ENCODE peak calls at places on chromosomes 3 and 15, in nine cellular contexts. D is activated B cell treated with CpG ODN at 0.5 μM for 24 hours, R is OCI-LY7, J is cardiac muscle cell, P is heart left ventricle, I is neural crest cell, Q is coronary artery, C is GM13977, L is RWPE2. S is an unnamed sample.

GRCh38 chr3:130395916-130396315 is 50.4 kb downstream of the COL6A5 start:
- DNase-seq in Q (no peak), D (no peak), C (no peak), L (no peak), P (no peak), J (peak), I (no peak), R (no peak), S (no peak)

GRCh38 chr15:88652456-88653199 is 13.8 kb downstream of the ISG20 start:
- DNase-seq in C (no peak), J (no peak), I (no peak), Q (no peak), D (peak), R (no peak), P (no peak), L (peak), S (no peak)

GRCh38 chr3:166283856-166284255 is 446.6 kb upstream of the BCHE start:
- DNase-seq in R (no peak), Q (no peak), I (no peak), D (no peak), L (no peak), J (peak), C (no peak), P (no peak), S (no peak)

GRCh38 chr15:71182522-71182921 is 67.3 kb downstream of the THSD4 start:
- DNase-seq in J (peak), P (no peak), L (no peak), R (no peak), C (no peak), D (no peak), Q (no peak), I (no peak), S (no peak)

GRCh38 chr15:58864602-58865419 is 68.7 kb downstream of the SLTM start:
- DNase-seq in C (peak), R (no peak), I (no peak), L (peak), J (peak), D (peak), P (peak), Q (peak), S (peak)

GRCh38 chr3:2783261-2783660 is 326.9 kb downstream of the IL5RA start:
- DNase-seq in C (no peak), Q (no peak), D (no peak), L (no peak), P (no peak), J (no peak), I (no peak), R (no peak), S (no peak)

GRCh38 chr3:161171113-161171512 is 50.0 kb upstream of the NMD3 start:
- DNase-seq in R (no peak), Q (peak), I (no peak), C (no peak), J (peak), P (peak), D (no peak), L (no peak), S (peak)

GRCh38 chr15:43134157-43134637 is 811 bp downstream of the TMEM62 start:
- DNase-seq in P (no peak), Q (no peak), J (no peak), I (no peak), D (no peak), C (peak), R (peak), L (no peak), S (peak)

GRCh38 chr3:171813897-171814460 is 3.7 kb upstream of the PLD1 start:
- DNase-seq in R (peak), C (peak), L (no peak), I (no peak), P (no peak), J (peak), D (no peak), Q (no peak), S (peak)

GRCh38 chr3:38542401-38543298 is 46.5 kb downstream of the EXOG start:
- DNase-seq in P (peak), L (no peak), I (no peak), C (no peak), J (no peak), D (no peak), R (no peak), Q (peak), S (no peak)

GRCh38 chr15:70319466-70319865 is 221.7 kb upstream of the TLE3 start:
- DNase-seq in L (no peak), R (peak), P (no peak), D (peak), C (peak), J (no peak), Q (no peak), I (no peak), S (no peak)

GRCh38 chr15:63040509-63040908 is 2.0 kb upstream of the TPM1 start:
- DNase-seq in C (no peak), Q (no peak), D (no peak), J (no peak), I (no peak), P (no peak), L (no peak), R (no peak), S (no peak)

DNA sequence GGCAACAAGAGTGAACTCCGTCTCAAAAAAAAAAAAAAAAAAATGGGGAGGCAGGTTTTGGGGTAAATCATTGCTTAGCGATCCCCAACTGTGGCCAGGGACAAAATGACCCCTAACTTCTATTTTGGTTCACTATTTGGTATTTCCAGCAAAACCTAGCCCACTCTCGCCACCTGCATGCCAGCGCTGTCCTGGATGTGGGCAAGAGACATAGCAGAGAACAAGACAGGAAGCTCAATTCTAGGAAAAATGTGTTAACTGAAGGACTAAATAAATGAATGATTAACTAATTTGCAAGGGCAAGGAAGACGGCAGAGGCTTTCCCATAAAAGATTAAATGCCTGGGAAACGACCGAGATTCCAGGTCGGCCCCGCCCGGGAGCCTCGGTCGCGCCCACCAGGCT is 425 bp downstream of the NICN1 start:
- DNase-seq in D (no peak), Q (no peak), I (no peak), C (no peak), R (peak), L (no peak), J (no peak), P (no peak), S (peak)
- TF ChIP-seq CTCF in D (no peak), Q (no peak), I (peak), C (peak), R (no peak), L (peak), J (peak), P (no peak), S (no peak)

GRCh38 chr3:55877703-55878102 is 390.6 kb upstream of the WNT5A start:
- DNase-seq in P (no peak), R (peak), L (no peak), I (no peak), Q (no peak), J (no peak), D (no peak), C (no peak), S (no peak)
- TF ChIP-seq CTCF in P (no peak), R (peak), L (no peak), I (peak), Q (no peak), J (no peak), D (no peak), C (peak), S (no peak)

DNA sequence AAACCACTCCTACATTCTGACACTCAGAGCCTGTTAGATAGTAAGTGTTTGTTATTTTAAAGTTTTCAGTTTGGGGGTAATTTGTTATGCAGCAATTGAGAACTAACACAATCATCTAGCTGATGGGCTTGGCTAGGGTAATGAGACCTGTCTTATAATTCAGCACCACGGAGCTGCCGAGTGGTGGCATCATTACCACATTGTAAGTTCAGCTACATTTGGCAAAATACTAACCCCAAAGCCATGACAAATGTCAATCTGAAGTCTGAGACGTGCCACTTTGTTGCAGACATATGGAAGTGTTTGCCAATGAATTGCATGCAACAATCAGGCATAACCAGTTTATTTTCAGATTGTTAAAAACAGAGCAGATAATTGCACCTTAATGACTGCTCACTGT is 52.7 kb downstream of the KLHL6 start:
- DNase-seq in Q (no peak), P (no peak), D (no peak), I (no peak), R (no peak), J (peak), C (no peak), L (peak), S (no peak)
- TF ChIP-seq CTCF in Q (no peak), P (peak), D (no peak), I (no peak), R (no peak), J (peak), C (no peak), L (no peak), S (no peak)

GRCh38 chr3:139577899-139578298 is 38.4 kb upstream of the RBP1 start:
- DNase-seq in J (no peak), C (no peak), I (no peak), D (no peak), Q (no peak), R (no peak), P (no peak), L (no peak), S (no peak)

GRCh38 chr3:139572847-139573672 is 33.5 kb upstream of the RBP1 start:
- DNase-seq in I (no peak), P (no peak), Q (no peak), C (no peak), L (no peak), J (peak), D (no peak), R (no peak), S (no peak)

GRCh38 chr3:139578783-139579182 is 39.2 kb upstream of the RBP1 start:
- DNase-seq in Q (no peak), L (no peak), J (no peak), R (no peak), P (no peak), C (no peak), D (no peak), I (no peak), S (no peak)

GRCh38 chr3:139571744-139572143 is 32.2 kb upstream of the RBP1 start:
- DNase-seq in J (no peak), D (no peak), L (no peak), R (no peak), C (no peak), P (no peak), I (no peak), Q (no peak), S (no peak)

GRCh38 chr3:139574026-139574947 is 34.7 kb upstream of the RBP1 start:
- DNase-seq in D (no peak), Q (no peak), I (no peak), P (peak), R (no peak), C (no peak), J (peak), L (no peak), S (no peak)
- TF ChIP-seq CTCF in D (no peak), Q (no peak), I (no peak), P (no peak), R (peak), C (no peak), J (peak), L (peak), S (no peak)

GRCh38 chr15:80323285-80323684 is 71.3 kb upstream of the CTXND1 start:
- DNase-seq in J (no peak), I (no peak), L (no peak), C (no peak), P (no peak), R (no peak), Q (no peak), D (no peak), S (no peak)
- TF ChIP-seq CTCF in J (peak), I (peak), L (peak), C (no peak), P (no peak), R (no peak), Q (no peak), D (no peak), S (no peak)

DNA sequence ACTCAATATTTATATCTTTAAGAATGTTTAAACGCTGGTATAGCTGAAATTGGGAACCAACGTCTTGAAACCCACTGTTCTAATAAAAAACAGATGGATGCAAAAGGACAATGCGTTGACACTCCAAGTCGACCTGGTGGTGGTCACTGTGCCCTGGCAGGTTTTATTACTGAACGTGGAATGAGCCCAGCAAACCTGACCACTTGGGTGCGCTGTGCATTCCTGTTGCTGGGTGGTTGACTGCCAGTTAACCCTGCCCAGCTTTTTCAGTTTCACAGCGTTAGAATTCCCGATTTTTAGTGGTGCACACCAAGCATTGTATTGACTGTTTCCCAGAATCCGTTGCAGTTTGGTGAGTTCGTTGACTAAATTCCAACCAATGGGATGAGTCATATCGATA is 384.4 kb downstream of the OCA2 start:
- DNase-seq in I (no peak), C (no peak), J (no peak), R (no peak), P (no peak), L (no peak), Q (no peak), D (no peak), S (no peak)
- TF ChIP-seq CTCF in I (no peak), C (no peak), J (no peak), R (no peak), P (no peak), L (no peak), Q (no peak), D (no peak), S (no peak)

DNA sequence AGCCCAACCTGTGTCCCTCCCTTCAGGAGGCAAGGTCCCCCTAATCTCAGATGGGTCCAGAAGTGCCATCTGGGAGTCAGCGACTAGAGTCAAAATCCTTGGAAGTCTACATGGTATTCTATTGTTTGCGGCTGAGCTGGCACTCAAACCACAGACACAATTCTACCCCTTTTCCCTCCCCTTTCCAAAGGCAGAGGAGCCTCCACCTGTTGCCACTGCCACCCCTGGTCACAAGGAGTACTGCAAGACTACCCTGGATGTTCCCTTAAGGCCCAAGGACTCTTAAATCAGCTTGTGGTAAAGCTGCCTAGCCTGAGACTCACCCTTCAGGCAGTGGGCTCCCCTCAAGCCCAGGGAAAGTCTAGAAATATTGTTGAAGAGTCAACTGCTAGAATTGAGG is 4.3 kb upstream of the OR5H6 start:
- DNase-seq in L (no peak), D (no peak), J (no peak), P (no peak), R (peak), Q (no peak), C (no peak), I (no peak), S (no peak)
- TF ChIP-seq CTCF in L (no peak), D (no peak), J (no peak), P (no peak), R (peak), Q (no peak), C (peak), I (peak), S (no peak)